ENCODE peak calls at places on chromosomes 6 and 20, in eight cellular contexts. P is stimulated activated CD8-positive, alpha-beta memory T cell treated with anti-CD3 and anti-CD28 coated beads, Interleukin-7, amount 100 ng/mL, for 1 hour; K is left cardiac atrium; T is T follicular helper cell; V is adrenal gland; Z is RWPE1; D is ovary; X is stromal cell of bone marrow. H is an unnamed sample.

GRCh38 chr6:137370871-137371633 is 123.1 kb downstream of the OLIG3 start:
- DNase-seq in P (no peak), T (no peak), Z (no peak), K (no peak), X (no peak), D (no peak), V (no peak), H (no peak)

GRCh38 chr20:22511943-22512910 is 72.1 kb downstream of the FOXA2 start:
- DNase-seq in Z (peak), V (no peak), X (no peak), P (no peak), K (no peak), T (no peak), D (no peak), H (no peak)

GRCh38 chr6:159943101-159943632 is 25.7 kb upstream of the IGF2R start:
- DNase-seq in V (peak), Z (no peak), K (peak), D (no peak), P (no peak), X (peak), T (no peak), H (peak)

GRCh38 chr20:63592661-63593060 is 18.6 kb upstream of the HELZ2 start:
- DNase-seq in V (peak), X (no peak), P (no peak), K (no peak), T (no peak), Z (no peak), D (no peak), H (no peak)

GRCh38 chr20:63534831-63535651 is 2.1 kb downstream of the PTK6 start:
- DNase-seq in K (peak), P (no peak), D (no peak), V (no peak), T (no peak), X (no peak), Z (peak), H (peak)

GRCh38 chr6:156102129-156102528 is 646.5 kb upstream of the NOX3 start:
- DNase-seq in K (no peak), D (no peak), X (no peak), P (no peak), V (no peak), Z (no peak), T (no peak), H (peak)

GRCh38 chr6:122903266-122903915 is 92.6 kb upstream of the CLVS2 start:
- DNase-seq in V (no peak), X (no peak), Z (no peak), D (no peak), T (no peak), K (no peak), P (no peak), H (no peak)

GRCh38 chr20:15756001-15756400 is 817.2 kb downstream of the KIF16B start:
- DNase-seq in P (no peak), Z (no peak), V (no peak), X (no peak), D (no peak), K (no peak), T (no peak), H (no peak)

GRCh38 chr20:63857751-63858392 is 3.4 kb upstream of the ABHD16B start:
- DNase-seq in K (no peak), D (peak), X (no peak), T (no peak), Z (no peak), P (no peak), V (peak), H (peak)

GRCh38 chr20:20561841-20562240 is 150.6 kb downstream of the RALGAPA2 start:
- DNase-seq in P (no peak), V (no peak), K (no peak), X (no peak), T (no peak), D (no peak), Z (no peak), H (no peak)

GRCh38 chr20:52943185-52943841 is 28.8 kb upstream of the TSHZ2 start:
- DNase-seq in X (peak), T (no peak), Z (peak), V (peak), D (no peak), P (no peak), K (no peak), H (peak)

GRCh38 chr20:56518999-56519398 is 5.5 kb upstream of the FAM209A start:
- DNase-seq in P (no peak), K (no peak), D (no peak), Z (no peak), X (no peak), T (no peak), V (no peak), H (no peak)

GRCh38 chr20:60630609-60631008 is 621.5 kb upstream of the CDH4 start:
- DNase-seq in T (no peak), D (no peak), Z (peak), X (no peak), V (no peak), P (no peak), K (no peak), H (no peak)

GRCh38 chr6:36717871-36718540 is 20.4 kb downstream of the RAB44 start:
- DNase-seq in P (no peak), K (no peak), T (no peak), X (no peak), Z (no peak), V (no peak), D (no peak), H (no peak)

GRCh38 chr6:31383149-31383548 is 20.2 kb upstream of the MICA start:
- DNase-seq in K (no peak), T (no peak), Z (peak), P (no peak), X (no peak), V (peak), D (no peak), H (peak)

GRCh38 chr6:153644000-153644399 is 395.0 kb upstream of the OPRM1 start:
- DNase-seq in K (no peak), T (no peak), Z (no peak), X (no peak), P (no peak), D (no peak), V (no peak), H (no peak)

GRCh38 chr6:33992191-33992590 is 153.7 kb downstream of the GRM4 start:
- DNase-seq in X (no peak), D (no peak), P (no peak), Z (no peak), K (no peak), T (no peak), V (no peak), H (no peak)

GRCh38 chr6:137707590-137708360 is 159.3 kb upstream of the TNFAIP3 start:
- DNase-seq in X (peak), T (peak), Z (peak), K (peak), V (peak), D (peak), P (peak), H (peak)

GRCh38 chr6:38378801-38379200 is 260.9 kb downstream of the BTBD9 start:
- DNase-seq in K (no peak), V (no peak), Z (no peak), D (no peak), T (no peak), P (no peak), X (no peak), H (no peak)

GRCh38 chr6:112296122-112296521 is 41.8 kb upstream of the LAMA4 start:
- DNase-seq in D (no peak), P (no peak), K (no peak), T (no peak), X (peak), V (no peak), Z (peak), H (peak)

GRCh38 chr6:168416531-168416930 is 24.5 kb upstream of the SMOC2 start:
- DNase-seq in V (no peak), X (no peak), D (no peak), P (no peak), T (no peak), K (no peak), Z (no peak), H (no peak)

GRCh38 chr6:84150680-84151079 is 76.8 kb downstream of the CEP162 start:
- DNase-seq in K (no peak), X (peak), T (no peak), Z (peak), D (no peak), P (no peak), V (no peak), H (peak)

GRCh38 chr20:13430346-13431002 is 208.3 kb downstream of the TASP1 start:
- DNase-seq in V (no peak), P (no peak), X (no peak), D (no peak), T (no peak), Z (no peak), K (no peak), H (no peak)

GRCh38 chr6:71486466-71486865 is 197.9 kb downstream of the OGFRL1 start:
- DNase-seq in Z (no peak), K (no peak), X (peak), D (no peak), P (no peak), V (no peak), T (no peak), H (peak)

H was measured in GM23248.